ENCODE peak calls at places on chromosome 5, in five cellular contexts. D, P, T, L and H are unnamed samples.

GRCh38 chr5:128667148-128667547 is 129.1 kb upstream of the FBN2 start:
- DNase-seq in D (no peak), P (peak; percentile 20), T (no peak), L (no peak), H (no peak)

GRCh38 chr5:132136906-132137305 is 63.3 kb downstream of the CSF2 start:
- DNase-seq in D (no peak), P (peak; percentile 76), T (no peak), L (no peak), H (no peak)

GRCh38 chr5:1014781-1015221 is 6.2 kb downstream of the NKD2 start:
- DNase-seq in D (peak; percentile 40), P (no peak), T (peak; percentile 73), L (no peak), H (no peak)

GRCh38 chr5:173707392-173707791 is 90.9 kb upstream of the BOD1 start:
- DNase-seq in D (no peak), P (peak; percentile 76), T (no peak), L (peak; percentile 59), H (no peak)

GRCh38 chr5:13786016-13786415 is 158.5 kb downstream of the DNAH5 start:
- DNase-seq in D (no peak), P (no peak), T (no peak), L (no peak), H (no peak)

GRCh38 chr5:113510836-113511451 is 2.5 kb upstream of the YTHDC2 start:
- DNase-seq in D (no peak), P (peak; percentile 71), T (no peak), L (no peak), H (no peak)

GRCh38 chr5:122908662-122909061 is 63.2 kb downstream of the SNX24 start:
- DNase-seq in D (no peak), P (no peak), T (no peak), L (no peak), H (no peak)

GRCh38 chr5:17216974-17217325 is 481 bp upstream of the BASP1 start:
- DNase-seq in D (no peak), P (peak; percentile 35), T (no peak), L (no peak), H (no peak)

GRCh38 chr5:112413611-112414010 is 5.5 kb downstream of the EPB41L4A start:
- DNase-seq in D (no peak), P (no peak), T (no peak), L (no peak), H (no peak)

GRCh38 chr5:10550222-10550995 is 13.5 kb upstream of the ANKRD33B start:
- DNase-seq in D (no peak), P (no peak), T (no peak), L (no peak), H (no peak)

GRCh38 chr5:161740433-161740832 is 54.9 kb downstream of the GABRA6 start:
- DNase-seq in D (no peak), P (no peak), T (no peak), L (no peak), H (no peak)

GRCh38 chr5:172556971-172557461 is 84.0 kb upstream of the NEURL1B start:
- DNase-seq in D (no peak), P (no peak), T (peak; percentile 70), L (no peak), H (no peak)

GRCh38 chr5:52897238-52897614 is 91.9 kb upstream of the ITGA2 start:
- DNase-seq in D (no peak), P (no peak), T (no peak), L (no peak), H (no peak)

GRCh38 chr5:65172486-65173129 is 309.1 kb downstream of the ADAMTS6 start:
- DNase-seq in D (no peak), P (peak; percentile 90), T (no peak), L (peak; percentile 55), H (peak; percentile 61)

DNA sequence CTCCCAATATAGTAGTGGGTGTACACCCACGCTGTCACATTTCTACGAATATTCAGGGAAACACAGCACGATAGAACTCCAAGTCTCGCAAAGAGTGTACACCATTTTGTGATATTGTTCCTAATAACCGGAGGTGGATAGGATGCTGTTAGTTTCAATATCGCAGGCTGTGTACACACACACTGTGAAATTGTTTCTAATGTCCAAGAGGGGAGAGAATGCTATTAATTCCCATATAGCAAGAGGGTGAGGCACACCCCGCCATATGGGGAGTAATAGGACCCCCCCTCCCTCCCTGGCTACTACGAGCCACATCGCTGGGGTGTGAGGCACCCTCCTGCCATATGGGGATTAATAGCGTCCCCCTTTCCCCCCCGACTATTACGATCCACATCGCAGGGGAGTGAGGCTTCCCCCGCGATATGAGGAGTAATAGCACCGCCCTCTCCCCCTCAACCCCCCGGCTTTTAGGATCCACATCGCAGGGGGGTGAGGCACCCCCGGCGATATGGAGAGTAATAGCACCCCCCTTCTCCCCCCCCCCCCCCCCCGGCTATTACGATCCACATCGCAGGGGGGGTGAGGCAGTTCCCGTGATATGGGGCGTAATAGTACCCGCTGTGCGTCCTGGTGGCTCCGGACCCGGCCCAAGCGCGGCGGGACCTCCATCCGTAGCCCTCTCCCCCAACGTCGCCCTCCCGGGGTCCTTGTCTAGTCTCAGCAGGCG is 565 bp upstream of the STK32A start:
- DNase-seq in D (no peak), P (no peak), T (peak; percentile 49), L (no peak), H (no peak)
- H3K4me3 ChIP-seq in D (no peak overlapping the region), P (peak overlapping the region; percentile 36), T (peak overlapping the region; percentile 74), L (no peak overlapping the region), H (no peak overlapping the region)

GRCh38 chr5:32597046-32597629 is 11.8 kb downstream of the SUB1 start:
- DNase-seq in D (no peak), P (no peak), T (no peak), L (no peak), H (no peak)
- H3K4me3 ChIP-seq in D (no peak overlapping the region), P (no peak overlapping the region), T (no peak overlapping the region), L (no peak overlapping the region), H (no peak overlapping the region)

GRCh38 chr5:59584858-59585846 is 308.4 kb downstream of the PDE4D start:
- DNase-seq in D (no peak), P (no peak), T (no peak), L (no peak), H (no peak)
- H3K4me3 ChIP-seq in D (no peak overlapping the region), P (no peak overlapping the region), T (no peak overlapping the region), L (no peak overlapping the region), H (no peak overlapping the region)

GRCh38 chr5:146341854-146342253 is 3.2 kb downstream of the POU4F3 start:
- DNase-seq in D (no peak), P (no peak), T (no peak), L (no peak), H (no peak)

GRCh38 chr5:146338774-146339714 is at the start of gene POU4F3:
- DNase-seq in D (no peak), P (no peak), T (peak; percentile 91), L (no peak), H (no peak)

GRCh38 chr5:146339715-146340259 is 1.1 kb downstream of the POU4F3 start:
- DNase-seq in D (no peak), P (no peak), T (peak; percentile 57), L (no peak), H (no peak)

GRCh38 chr5:146342519-146342881 is 3.9 kb downstream of the POU4F3 start:
- DNase-seq in D (no peak), P (no peak), T (peak; percentile 48), L (no peak), H (no peak)

GRCh38 chr5:146340260-146341081 is 1.8 kb downstream of the POU4F3 start:
- DNase-seq in D (no peak), P (peak; percentile 73), T (peak; percentile 85), L (peak; percentile 57), H (peak; percentile 5)
- H3K4me3 ChIP-seq in D (no peak overlapping the region), P (no peak overlapping the region), T (no peak overlapping the region), L (no peak overlapping the region), H (no peak overlapping the region)

GRCh38 chr5:76820491-76820890 is 1.7 kb downstream of the F2RL1 start:
- DNase-seq in D (no peak), P (no peak), T (peak; percentile 19), L (no peak), H (no peak)
- H3K4me3 ChIP-seq in D (no peak overlapping the region), P (peak overlapping the region; percentile 98), T (peak overlapping the region; percentile 90), L (no peak overlapping the region), H (no peak overlapping the region)

GRCh38 chr5:40796487-40796889 is 1.7 kb downstream of the PRKAA1 start:
- DNase-seq in D (no peak), P (peak; percentile 48), T (no peak), L (no peak), H (no peak)
- H3K4me3 ChIP-seq in D (peak overlapping the region; percentile 74), P (peak overlapping the region; percentile 76), T (peak overlapping the region; percentile 99), L (peak overlapping the region; percentile 99), H (peak overlapping the region; percentile 67)